ENCODE peak calls at places on chromosomes 3 and 15, in four cellular contexts. V is IMR-90, A is A549, H is endothelial cell of umbilical vein. P is an unnamed sample.

GRCh38 chr3:151264611-151265010 is 13.7 kb downstream of the P2RY14 start:
- DNase-seq in H (no peak), V (no peak), A (no peak), P (no peak)

GRCh38 chr3:36707623-36708409 is 56.5 kb downstream of the DCLK3 start:
- DNase-seq in H (no peak), V (peak; percentile 65), A (peak; percentile 90), P (peak; percentile 7)

GRCh38 chr3:134017490-134017889 is 12.2 kb downstream of the SLCO2A1 start:
- DNase-seq in A (no peak), V (no peak), H (no peak), P (no peak)

GRCh38 chr3:107247116-107247515 is 130.1 kb upstream of the CCDC54 start:
- DNase-seq in H (no peak), A (no peak), V (no peak), P (no peak)

GRCh38 chr3:46289961-46290360 is 47.7 kb downstream of the CCR3 start:
- DNase-seq in V (no peak), H (no peak), A (no peak), P (no peak)

GRCh38 chr3:127035672-127036071 is 52.8 kb downstream of the PLXNA1 start:
- DNase-seq in V (peak; percentile 77), H (no peak), A (peak; percentile 55), P (no peak)

GRCh38 chr15:74339371-74339770 is 28.1 kb downstream of the CYP11A1 start:
- DNase-seq in V (no peak), A (no peak), H (no peak), P (no peak)

GRCh38 chr3:114446605-114447004 is 152.8 kb downstream of the TIGIT start:
- DNase-seq in H (peak; percentile 11), A (no peak), V (no peak), P (no peak)

GRCh38 chr3:177822826-177823225 is 625.5 kb upstream of the TBL1XR1 start:
- DNase-seq in V (no peak), H (peak; percentile 44), A (no peak), P (no peak)

GRCh38 chr3:58021072-58021959 is 13.1 kb downstream of the FLNB start:
- DNase-seq in A (no peak), V (no peak), H (no peak), P (no peak)

GRCh38 chr3:15011174-15011573 is 53.9 kb downstream of the MRPS25 start:
- DNase-seq in V (no peak), H (no peak), A (no peak), P (no peak)

GRCh38 chr3:107662109-107662477 is 139.3 kb downstream of the BBX start:
- DNase-seq in H (peak; percentile 83), V (peak; percentile 78), A (no peak), P (no peak)

GRCh38 chr3:50151728-50152127 is 3.4 kb upstream of the SEMA3F start:
- DNase-seq in V (no peak), A (no peak), H (no peak), P (no peak)

GRCh38 chr3:135491478-135491877 is 474.1 kb upstream of the PPP2R3A start:
- DNase-seq in V (no peak), H (no peak), A (no peak), P (no peak)

GRCh38 chr3:148598619-148599018 is 99.1 kb upstream of the AGTR1 start:
- DNase-seq in A (no peak), V (peak; percentile 18), H (no peak), P (no peak)

GRCh38 chr3:191361456-191361855 is 31.1 kb upstream of the UTS2B start:
- DNase-seq in V (no peak), A (no peak), H (no peak), P (no peak)

GRCh38 chr3:160399347-160400047 is at the start of gene SMC4:
- DNase-seq in A (peak; percentile 93), H (peak; percentile 92), V (peak; percentile 92), P (peak; percentile 96)

GRCh38 chr15:38796589-38796988 is 232.0 kb upstream of the RASGRP1 start:
- DNase-seq in A (no peak), H (no peak), V (no peak), P (no peak)

GRCh38 chr3:11610044-11610671 is 33.6 kb downstream of the VGLL4 start:
- DNase-seq in A (no peak), H (no peak), V (peak; percentile 65), P (no peak)

GRCh38 chr3:55721716-55722484 is 234.8 kb upstream of the WNT5A start:
- DNase-seq in V (peak; percentile 51), A (no peak), H (no peak), P (peak; percentile 83)

DNA sequence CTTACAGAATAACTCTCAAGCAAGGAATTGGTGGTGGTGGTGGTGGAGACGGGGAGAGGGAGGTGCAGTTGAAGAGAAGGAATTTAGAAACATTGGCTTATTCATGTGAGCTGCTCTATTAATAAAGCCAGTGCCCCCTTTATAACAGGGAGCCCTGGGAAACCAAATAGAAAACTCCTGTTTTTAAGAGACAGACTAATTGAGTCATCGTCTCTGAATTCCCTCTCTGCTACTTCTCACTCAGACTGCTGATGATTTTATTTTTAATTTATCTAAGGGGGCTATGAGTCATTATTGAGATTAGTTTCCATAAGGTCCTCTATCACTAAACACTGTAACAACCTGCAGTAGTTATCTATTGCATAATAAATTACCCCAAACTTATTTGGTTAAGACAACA is 145.9 kb upstream of the GALNT15 start:
- DNase-seq in H (no peak), A (no peak), V (peak; percentile 77), P (no peak)
- H3K4me2 ChIP-seq in H (no peak overlapping the region), A (no peak overlapping the region), V (no peak overlapping the region), P (no peak overlapping the region)

GRCh38 chr3:73010158-73010557 is 13.5 kb downstream of the PPP4R2 start:
- DNase-seq in H (no peak), A (no peak), V (no peak), P (no peak)

GRCh38 chr3:73009008-73009407 is 12.4 kb downstream of the PPP4R2 start:
- DNase-seq in A (no peak), H (no peak), V (no peak), P (no peak)

GRCh38 chr3:73009750-73010149 is 13.1 kb downstream of the PPP4R2 start:
- DNase-seq in A (no peak), H (no peak), V (no peak), P (no peak)

GRCh38 chr3:73004316-73004715 is 7.7 kb downstream of the PPP4R2 start:
- DNase-seq in H (no peak), A (no peak), V (no peak), P (no peak)

DNA sequence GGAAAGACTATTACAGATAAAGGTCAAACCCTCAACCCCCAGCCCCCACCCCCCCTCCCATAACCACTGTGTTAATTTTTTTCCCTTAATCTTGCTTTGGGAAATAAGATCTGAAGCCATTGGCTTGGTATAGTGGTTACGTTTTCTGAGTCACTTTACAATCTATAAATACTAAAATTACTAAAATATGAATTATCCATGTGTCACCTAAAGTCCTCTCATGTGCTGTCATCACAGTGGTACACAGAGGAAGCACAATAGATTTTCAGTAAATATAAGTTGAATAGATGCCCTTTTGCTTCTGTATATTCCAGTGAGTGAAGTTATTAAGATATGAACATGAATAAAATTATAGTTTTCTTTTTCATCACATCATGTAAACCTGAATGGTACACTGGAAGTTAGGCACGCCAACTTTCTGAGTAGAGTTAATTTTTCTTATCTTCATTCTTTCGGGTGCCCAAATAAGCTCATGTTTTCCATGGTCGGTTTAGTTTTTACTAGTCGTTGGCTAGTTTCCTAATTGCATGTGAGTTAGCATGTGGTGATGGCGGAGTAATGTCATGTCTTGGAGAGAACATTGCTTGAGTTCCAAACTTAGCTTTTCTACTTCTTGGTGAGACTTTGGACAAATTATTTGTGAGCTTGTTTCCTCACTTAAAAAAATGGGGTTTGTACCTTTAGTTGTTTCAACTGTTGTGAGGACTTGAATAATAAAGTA is 11.5 kb downstream of the PPP4R2 start:
- DNase-seq in A (no peak), H (no peak), V (no peak), P (no peak)
- H3K27ac ChIP-seq in A (no peak overlapping the region), H (no peak overlapping the region), V (no peak overlapping the region), P (no peak overlapping the region)

GRCh38 chr3:169660709-169661566 is 2.6 kb downstream of the MECOM start:
- DNase-seq in H (peak; percentile 74), V (peak; percentile 46), A (no peak), P (no peak)

GRCh38 chr3:169659096-169659521 is 4.4 kb downstream of the MECOM start:
- DNase-seq in V (no peak), A (no peak), H (no peak), P (no peak)

GRCh38 chr3:169661567-169662214 is 1.8 kb downstream of the MECOM start:
- DNase-seq in A (peak; percentile 21), V (peak; percentile 36), H (peak; percentile 65), P (peak; percentile 14)

GRCh38 chr3:169658311-169658931 is 5.1 kb downstream of the MECOM start:
- DNase-seq in V (peak; percentile 35), H (peak; percentile 70), A (no peak), P (no peak)

DNA sequence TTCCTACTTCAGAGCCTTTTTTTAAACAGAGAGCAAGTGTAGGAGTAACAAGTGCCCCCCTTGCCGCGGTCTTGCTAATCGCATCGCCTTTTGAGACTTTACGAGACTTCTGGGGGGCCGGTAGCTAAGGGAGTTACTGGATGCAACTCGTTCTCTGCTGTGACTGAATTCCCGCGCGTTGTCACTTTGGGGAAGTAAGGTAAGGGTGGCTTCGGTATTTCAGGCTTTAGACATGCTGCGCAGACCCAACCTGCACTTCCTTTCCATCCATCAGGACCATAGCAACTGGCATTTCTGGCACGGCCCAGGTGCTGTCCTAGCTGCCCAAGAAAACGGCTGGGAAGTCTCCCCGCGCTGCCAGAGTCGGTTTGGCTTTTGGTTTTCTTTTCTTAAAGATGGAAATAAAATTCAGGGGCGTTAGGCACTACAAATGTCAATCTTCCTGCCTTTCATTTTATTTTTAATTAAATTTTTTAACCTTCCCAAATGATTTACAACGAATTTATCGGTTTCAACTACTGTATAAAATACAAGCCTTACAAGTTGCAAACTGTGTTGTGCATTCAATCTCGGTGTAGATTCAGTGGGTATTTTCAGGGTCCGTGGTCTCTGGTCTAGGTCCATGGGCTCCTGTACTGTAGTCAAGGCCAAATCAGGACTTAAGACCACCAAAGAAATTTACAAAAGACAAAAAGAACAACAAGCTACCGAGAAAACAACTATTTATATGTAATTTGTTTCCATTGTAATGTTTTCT is 3.5 kb downstream of the MECOM start:
- DNase-seq in H (peak; percentile 67), A (no peak), V (no peak), P (no peak)
- H3K4me2 ChIP-seq in H (peak overlapping the region; percentile 97), A (no peak overlapping the region), V (no peak overlapping the region), P (no peak overlapping the region)

DNA sequence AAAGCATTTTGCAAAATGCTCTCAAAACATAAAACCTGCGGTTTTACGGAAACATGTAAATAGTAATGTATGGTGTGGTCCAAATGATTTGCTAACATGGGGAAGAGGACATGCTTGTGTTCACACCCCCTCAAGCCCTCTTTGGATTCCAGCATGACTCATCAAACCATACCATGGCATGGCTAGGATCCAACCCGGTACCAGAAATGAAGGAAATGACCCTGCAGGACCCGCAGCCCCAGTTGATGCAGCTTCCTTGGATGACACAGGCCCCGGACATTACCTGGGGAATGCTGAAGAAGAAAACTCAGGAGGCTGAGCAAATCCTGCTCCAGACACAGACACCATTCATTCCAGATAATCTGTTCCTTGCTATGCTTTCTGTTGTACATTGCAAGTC is 222.9 kb downstream of the DTWD1 start:
- DNase-seq in H (no peak), V (no peak), A (peak; percentile 24), P (no peak)
- H3K27ac ChIP-seq in H (no peak overlapping the region), V (no peak overlapping the region), A (peak overlapping the region; percentile 90), P (no peak overlapping the region)

GRCh38 chr3:16392733-16393132 is 120.8 kb downstream of the RFTN1 start:
- DNase-seq in H (no peak), A (no peak), V (peak; percentile 80), P (no peak)

GRCh38 chr3:16395229-16395628 is 118.3 kb downstream of the RFTN1 start:
- DNase-seq in A (no peak), V (no peak), H (no peak), P (no peak)

GRCh38 chr3:16388850-16389411 is 123.9 kb downstream of the OXNAD1 start:
- DNase-seq in V (peak; percentile 78), H (no peak), A (no peak), P (no peak)

GRCh38 chr3:16390581-16390980 is 122.9 kb downstream of the RFTN1 start:
- DNase-seq in A (no peak), H (no peak), V (no peak), P (no peak)

GRCh38 chr3:16391936-16392536 is 121.5 kb downstream of the RFTN1 start:
- DNase-seq in V (no peak), A (no peak), H (no peak), P (no peak)
- H3K4me2 ChIP-seq in V (no peak overlapping the region), A (no peak overlapping the region), H (no peak overlapping the region), P (no peak overlapping the region)